ENCODE peak calls at places on chromosome 17, in nine cellular contexts. N is cardiac muscle cell; Z is uterus; D is DND-41; I is naive thymus-derived CD4-positive, alpha-beta T cell; B is neuronal stem cell; Q is CD4-positive, alpha-beta memory T cell; Y is stomach; E is body of pancreas. T is an unnamed sample. For H3K4me1, the result is how much of the 10 kb centered on the place peaks cover.

GRCh38 chr17:68792873-68793272 is 162.3 kb downstream of the ABCA8 start:
- DNase-seq in Y (no peak), Z (no peak), B (no peak), E (no peak), I (no peak), Q (no peak), D (no peak), N (no peak), T (no peak)

GRCh38 chr17:35146214-35146833 is 1.3 kb upstream of the UNC45B start:
- DNase-seq in I (no peak), Q (no peak), E (no peak), D (no peak), N (no peak), Z (no peak), Y (no peak), B (no peak), T (no peak)

GRCh38 chr17:1634841-1635650 is 6.4 kb upstream of the SLC43A2 start:
- DNase-seq in Y (no peak), B (no peak), Z (no peak), N (no peak), D (no peak), Q (no peak), I (no peak), E (no peak), T (no peak)

GRCh38 chr17:48472485-48473281 is 42.7 kb upstream of the SKAP1 start:
- DNase-seq in D (no peak), Q (no peak), B (no peak), I (no peak), E (no peak), N (peak), Z (no peak), Y (no peak), T (no peak)

GRCh38 chr17:49730787-49731441 is 23.1 kb upstream of the SLC35B1 start:
- DNase-seq in B (no peak), Z (no peak), D (no peak), Y (no peak), I (no peak), E (no peak), Q (no peak), N (no peak), T (no peak)

GRCh38 chr17:49830605-49831004 is 17.3 kb downstream of the TAC4 start:
- DNase-seq in Z (no peak), D (no peak), B (no peak), Y (no peak), I (no peak), N (peak), Q (no peak), E (no peak), T (no peak)

GRCh38 chr17:32327911-32328310 is 14.1 kb downstream of the C17orf75 start:
- DNase-seq in Q (no peak), Z (no peak), N (no peak), D (no peak), E (no peak), I (no peak), Y (no peak), B (no peak), T (no peak)

GRCh38 chr17:16419929-16420271 is 4.5 kb downstream of the TRPV2 start:
- DNase-seq in I (no peak), Z (no peak), E (no peak), Y (no peak), Q (no peak), N (peak), B (no peak), D (no peak), T (peak)

GRCh38 chr17:12579245-12579644 is 86.4 kb upstream of the MYOCD start:
- DNase-seq in Y (no peak), N (no peak), E (no peak), Z (no peak), D (no peak), Q (no peak), B (no peak), I (no peak), T (no peak)

GRCh38 chr17:59627269-59627668 is 7.6 kb downstream of the CLTC start:
- DNase-seq in D (no peak), Y (no peak), E (no peak), Q (no peak), B (no peak), I (no peak), Z (no peak), N (no peak), T (no peak)

GRCh38 chr17:66290097-66290722 is 12.2 kb upstream of the PRKCA start:
- DNase-seq in Y (no peak), Q (no peak), B (no peak), Z (no peak), E (no peak), D (no peak), I (no peak), N (no peak), T (no peak)

GRCh38 chr17:48542956-48543853 is 1.7 kb downstream of the HOXB2 start:
- DNase-seq in D (no peak), B (no peak), Q (peak), Y (no peak), Z (peak), I (peak), N (peak), E (peak), T (peak)

GRCh38 chr17:17928422-17929386 is 43.5 kb downstream of the TOM1L2 start:
- DNase-seq in Z (no peak), N (peak), B (no peak), D (no peak), Y (no peak), I (no peak), Q (no peak), E (no peak), T (no peak)

GRCh38 chr17:63516910-63517824 is 6.0 kb upstream of the KCNH6 start:
- DNase-seq in B (no peak), D (no peak), E (no peak), Z (no peak), N (peak), Q (no peak), I (no peak), Y (no peak), T (no peak)

GRCh38 chr17:59427425-59427921 is 96.0 kb downstream of the YPEL2 start:
- DNase-seq in Y (no peak), D (no peak), Z (peak), N (peak), Q (no peak), B (no peak), I (peak), E (no peak), T (no peak)

DNA sequence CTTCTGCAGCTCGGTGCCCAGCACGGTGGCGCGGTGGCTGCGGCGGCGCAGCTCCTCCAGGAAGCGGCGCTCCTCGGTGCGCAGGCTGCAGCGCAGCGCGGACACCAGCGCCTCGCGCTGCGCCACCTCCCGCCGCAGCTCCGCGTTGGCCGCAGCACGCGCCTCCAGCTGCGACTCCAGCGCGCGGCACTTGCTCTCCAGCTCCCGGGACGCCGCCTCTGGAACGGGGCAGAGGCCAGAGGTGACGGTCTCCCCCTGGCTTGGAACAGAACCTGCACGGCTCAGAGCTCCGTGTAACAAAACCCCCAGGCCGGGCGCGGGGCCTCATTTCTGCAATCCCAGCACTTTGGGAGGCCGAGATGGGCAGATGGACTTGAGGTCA is 13.2 kb upstream of the CLUH start:
- DNase-seq in I (peak), E (peak), Y (peak), B (peak), N (peak), D (no peak), Q (peak), Z (no peak), T (peak)
- H3K4me3 ChIP-seq in I (no peak), E (no peak), Y (peak), B (no peak), N (no peak), D (no peak), Q (no peak), Z (no peak), T (no peak)

GRCh38 chr17:76422860-76423259 is 30.1 kb downstream of the UBE2O start:
- DNase-seq in E (no peak), Y (no peak), Q (no peak), Z (no peak), D (no peak), B (no peak), I (no peak), N (no peak), T (no peak)
- H3K27ac ChIP-seq in E (no peak), Y (no peak), Q (no peak), Z (no peak), D (no peak), B (no peak), I (no peak), N (peak), T (no peak)

DNA sequence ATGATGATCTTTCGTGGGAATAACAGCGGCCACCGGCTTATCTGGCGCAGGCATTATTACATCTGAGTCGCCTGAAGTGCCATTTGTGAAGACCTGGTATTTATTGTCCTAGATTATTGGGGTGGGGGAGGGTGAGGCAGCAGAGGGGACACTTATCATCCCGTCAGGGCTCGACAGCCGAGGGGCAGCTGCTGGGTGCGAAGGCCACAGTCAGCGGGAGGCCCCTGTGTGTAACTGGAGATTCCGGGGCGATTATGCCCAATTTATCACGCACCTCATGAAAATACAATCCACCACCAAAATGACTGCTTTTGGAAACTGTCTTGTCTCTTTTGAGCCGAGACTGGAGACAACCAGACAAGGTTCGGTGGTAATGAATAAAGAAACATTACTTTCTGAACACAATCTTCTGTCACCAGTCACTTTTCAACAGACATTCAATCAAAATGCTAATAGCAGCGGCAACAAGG is 199.2 kb downstream of the CCDC182 start:
- DNase-seq in N (no peak), I (no peak), B (no peak), Q (no peak), Y (no peak), E (no peak), D (no peak), Z (no peak), T (no peak)
- H3K4me1 ChIP-seq in N (under half), I (under half), B (half or more), Q (under half), Y (under half), E (under half), D (half or more), Z (under half), T (under half)

DNA sequence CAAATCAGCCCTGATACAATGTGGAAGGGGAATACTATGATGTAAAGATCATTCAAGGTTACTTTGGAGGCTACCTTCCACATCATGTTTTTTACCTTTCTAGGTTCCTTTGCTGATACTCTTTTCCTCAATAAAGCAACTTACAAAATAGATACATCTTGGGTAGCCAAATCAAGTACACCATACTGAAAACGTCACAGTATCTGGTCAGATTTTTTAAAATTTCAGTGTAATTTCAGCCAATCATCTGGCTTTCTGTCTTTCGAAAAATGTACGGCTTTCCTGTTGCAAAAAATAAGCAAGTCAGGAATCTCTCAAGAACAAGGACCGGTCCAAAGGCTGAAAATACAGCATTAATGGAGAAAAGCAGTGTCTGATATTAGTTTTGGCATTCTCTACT is 15.6 kb upstream of the MED13 start:
- DNase-seq in N (no peak), E (no peak), B (no peak), D (no peak), I (no peak), Z (no peak), Y (no peak), Q (no peak), T (no peak)
- H3K4me3 ChIP-seq in N (no peak), E (no peak), B (no peak), D (no peak), I (no peak), Z (no peak), Y (no peak), Q (no peak), T (no peak)

DNA sequence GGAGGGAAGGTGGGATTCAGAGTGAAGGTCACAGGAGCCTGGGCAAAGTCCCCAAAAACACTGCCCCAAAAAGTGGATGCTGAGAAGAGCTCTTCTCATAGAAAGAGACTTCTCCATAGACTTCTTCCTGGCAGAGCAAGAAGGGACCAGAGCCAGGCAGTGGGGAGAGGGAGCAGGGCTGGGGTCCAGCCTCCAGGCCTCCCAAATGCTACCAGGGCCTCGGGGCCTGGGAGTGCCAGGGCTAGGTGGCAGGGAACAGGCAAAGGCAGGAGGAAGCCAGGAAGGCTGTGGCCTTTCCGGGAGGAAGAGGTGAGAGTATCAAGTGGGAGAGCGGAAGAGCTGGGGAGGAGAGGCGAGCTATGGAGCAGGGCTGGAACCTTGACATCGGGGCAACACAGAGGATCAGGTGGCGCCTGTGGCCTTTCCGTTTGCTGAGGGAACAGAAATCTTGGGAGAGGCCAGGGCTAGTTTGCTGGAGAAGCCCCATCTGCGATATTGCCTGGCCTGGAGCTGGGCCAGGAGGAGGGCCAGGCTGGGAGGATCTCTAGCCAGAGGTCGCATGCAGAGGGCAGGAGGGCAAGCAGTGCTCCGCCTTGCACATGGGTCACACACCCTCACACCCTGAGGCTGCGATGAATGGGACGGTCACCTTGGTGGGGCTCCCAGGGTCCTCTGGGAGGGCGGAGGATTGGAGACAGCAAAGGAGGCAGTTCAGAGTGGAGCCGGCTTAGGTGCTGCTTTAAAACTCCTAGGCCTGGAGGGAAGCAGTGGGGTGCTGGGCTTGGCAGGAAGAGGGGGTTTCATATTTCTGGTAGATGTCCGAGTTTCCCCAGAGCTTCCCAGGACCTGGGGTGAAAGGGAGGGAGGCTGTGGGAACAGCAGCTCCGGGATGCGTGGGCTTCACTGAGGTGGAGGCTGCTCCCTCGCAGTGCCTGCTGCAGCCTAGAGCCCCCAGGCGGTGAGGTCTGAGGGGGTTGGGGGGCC is 3.4 kb downstream of the SLC16A5 start:
- DNase-seq in B (no peak), N (no peak), Q (no peak), E (no peak), D (no peak), I (no peak), Y (peak), Z (no peak), T (no peak)
- H3K27ac ChIP-seq in B (no peak), N (peak), Q (no peak), E (peak), D (no peak), I (no peak), Y (peak), Z (peak), T (no peak)

GRCh38 chr17:58378895-58379824 is 27.2 kb upstream of the SUPT4H1 start:
- DNase-seq in B (no peak), I (no peak), Q (no peak), Y (no peak), Z (no peak), E (no peak), N (no peak), D (peak), T (no peak)

GRCh38 chr17:58382885-58383248 is 30.9 kb upstream of the SUPT4H1 start:
- DNase-seq in B (no peak), Y (no peak), Z (no peak), I (no peak), Q (no peak), N (no peak), D (no peak), E (peak), T (no peak)

GRCh38 chr17:58380207-58381123 is 28.5 kb upstream of the SUPT4H1 start:
- DNase-seq in B (no peak), I (no peak), Q (no peak), E (no peak), D (peak), Y (no peak), Z (no peak), N (no peak), T (no peak)

GRCh38 chr17:58382108-58382884 is 30.3 kb upstream of the SUPT4H1 start:
- DNase-seq in Q (no peak), N (no peak), B (no peak), E (no peak), Z (no peak), D (no peak), Y (no peak), I (no peak), T (no peak)

DNA sequence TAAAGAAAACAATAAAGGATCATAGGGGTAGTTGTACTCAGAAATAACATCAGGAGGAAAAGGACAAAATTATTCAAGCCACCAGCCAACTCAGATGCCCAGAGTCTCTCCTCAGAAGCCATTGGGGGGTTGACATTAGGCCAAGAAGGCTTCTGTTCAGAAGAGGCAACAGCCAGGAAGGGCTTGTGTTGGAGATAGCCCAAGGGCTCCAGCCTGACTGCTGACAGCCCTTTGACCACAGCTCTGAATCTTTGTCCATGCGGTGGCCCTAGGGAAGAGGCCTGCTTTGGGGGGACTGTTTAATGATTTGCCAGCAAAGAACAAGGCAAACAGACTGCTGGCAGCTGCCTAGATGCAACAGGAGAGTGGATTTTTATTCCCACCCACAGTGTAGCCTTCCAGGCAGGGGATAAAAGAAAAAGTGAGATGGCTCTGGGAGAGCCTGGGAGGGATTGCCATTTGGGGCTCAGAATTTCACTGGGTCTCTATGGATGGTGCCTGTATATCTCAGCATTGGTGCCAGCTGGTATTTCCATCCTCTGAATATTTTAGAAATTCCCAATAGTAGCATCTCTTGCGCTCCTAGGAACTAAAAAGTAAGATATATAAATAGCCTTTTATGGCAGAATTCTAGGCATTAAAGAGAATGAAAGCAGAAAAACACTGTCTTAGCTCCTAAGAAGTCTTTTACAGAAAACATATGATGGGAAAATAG is 29.3 kb upstream of the SUPT4H1 start:
- DNase-seq in I (no peak), E (peak), N (peak), D (no peak), Q (no peak), Z (no peak), B (no peak), Y (peak), T (no peak)
- H3K4me1 ChIP-seq in I (under half), E (half or more), N (under half), D (under half), Q (under half), Z (under half), B (under half), Y (half or more), T (under half)

DNA sequence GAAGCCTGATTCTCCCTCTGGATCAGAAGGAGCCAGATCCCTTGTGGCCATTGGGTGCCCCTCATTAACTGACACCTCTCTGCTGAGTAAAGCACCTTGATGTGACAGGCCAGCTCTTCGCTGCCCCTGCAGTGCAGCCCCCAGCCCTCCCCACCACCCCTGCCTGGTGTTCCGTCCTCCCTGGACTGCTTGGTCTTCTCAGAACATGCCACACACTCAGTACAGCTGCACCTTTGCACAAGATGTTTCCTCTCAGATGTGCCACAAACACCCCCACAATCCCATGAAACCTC is 20.2 kb downstream of the GOSR2 start:
- DNase-seq in N (no peak), I (no peak), E (no peak), Y (no peak), D (no peak), B (no peak), Z (no peak), Q (no peak), T (no peak)
- H3K4me3 ChIP-seq in N (no peak), I (no peak), E (no peak), Y (no peak), D (no peak), B (no peak), Z (no peak), Q (no peak), T (no peak)

GRCh38 chr17:42286411-42287295 is 1.6 kb upstream of the STAT5A start:
- DNase-seq in E (no peak), B (no peak), D (no peak), Q (no peak), Z (no peak), N (no peak), Y (peak), I (no peak), T (no peak)
- H3K27ac ChIP-seq in E (no peak), B (no peak), D (no peak), Q (peak), Z (peak), N (no peak), Y (peak), I (peak), T (peak)

DNA sequence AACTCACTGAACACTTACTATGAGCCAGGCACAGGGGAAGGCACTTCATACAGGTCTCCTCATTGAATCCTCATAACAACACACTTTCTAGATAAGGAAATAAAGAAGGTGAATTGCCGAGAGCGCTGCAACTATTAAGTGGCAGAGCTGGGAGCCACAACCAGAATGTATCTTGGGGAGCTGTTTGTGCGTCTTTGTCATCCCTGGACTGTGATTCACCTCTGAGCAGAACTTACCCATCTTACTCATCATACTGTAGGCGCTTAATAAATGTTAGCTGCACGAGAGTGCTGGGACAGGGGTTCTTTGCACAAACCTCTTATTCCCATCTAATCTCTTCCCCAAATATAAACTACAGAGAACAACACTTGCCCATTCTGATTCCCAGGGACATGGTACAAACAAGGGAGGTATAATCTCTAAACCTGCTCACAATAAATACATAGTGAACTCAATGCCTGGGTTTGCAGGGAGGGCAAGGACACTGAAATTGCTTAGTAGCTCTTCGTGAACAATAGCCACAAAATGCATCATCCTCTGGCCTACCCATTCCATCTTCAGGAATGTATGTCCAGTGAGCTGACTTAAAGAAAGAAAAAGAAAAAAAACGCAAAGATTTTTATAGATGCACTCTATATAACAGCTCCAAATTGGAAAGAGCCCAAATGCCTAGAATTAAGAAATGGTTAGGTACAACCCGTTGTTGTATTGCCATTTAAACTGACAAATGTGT is 43.0 kb downstream of the MYO18A start:
- DNase-seq in Z (no peak), Q (no peak), Y (no peak), I (no peak), D (no peak), E (no peak), N (no peak), B (no peak), T (no peak)
- H3K4me1 ChIP-seq in Z (under half), Q (half or more), Y (half or more), I (under half), D (half or more), E (under half), N (half or more), B (under half), T (half or more)